ENCODE peak calls at places on chromosomes 5 and 9, in four cellular contexts. P, A, W and N are unnamed samples.

GRCh38 chr5:53490747-53491146 is 10.3 kb downstream of the FST start:
- DNase-seq in W (no peak), A (peak), P (no peak), N (peak)

GRCh38 chr9:100577776-100578448 is at the start of gene CAVIN4:
- DNase-seq in W (no peak), A (no peak), P (no peak), N (no peak)

GRCh38 chr5:157857821-157858526 is 971 bp downstream of the CLINT1 start:
- DNase-seq in W (no peak), A (peak), P (no peak), N (peak)

GRCh38 chr9:70563437-70564204 is 149.2 kb upstream of the KLF9 start:
- DNase-seq in A (peak), P (peak), W (no peak), N (peak)

GRCh38 chr9:124818431-124819281 is 34.6 kb upstream of the WDR38 start:
- DNase-seq in A (peak), W (no peak), P (peak), N (peak)

GRCh38 chr5:107381189-107381856 is 289.4 kb downstream of the EFNA5 start:
- DNase-seq in A (peak), W (no peak), P (no peak), N (peak)

GRCh38 chr5:96758621-96759020 is 49.1 kb downstream of the ERAP1 start:
- DNase-seq in P (no peak), A (peak), W (no peak), N (no peak)

GRCh38 chr5:65722575-65723424 is 795 bp downstream of the NLN start:
- DNase-seq in A (peak), P (peak), W (no peak), N (peak)